ENCODE peak calls at places on chromosomes 16 and 17, in five cellular contexts. One of them, this sample, is unnamed. For H3K36me3 and H3K4me1, the result is how much of the 10 kb centered on the place peaks cover.

GRCh38 chr17:5584383-5584951 is at the start of gene NLRP1:
- DNase-seq in left lung: peak
- DNase-seq in kidney: peak
- DNase-seq in A673: peak
- DNase-seq in left ventricle myocardium inferior: peak
- DNase-seq in this sample: peak

GRCh38 chr16:84563316-84563715 is 54.6 kb downstream of the COTL1 start:
- DNase-seq in left lung: no peak
- DNase-seq in kidney: no peak
- DNase-seq in left ventricle myocardium inferior: no peak
- DNase-seq in A673: no peak
- DNase-seq in this sample: no peak

GRCh38 chr16:79328327-79329162 is 272.0 kb downstream of the MAF start:
- DNase-seq in left ventricle myocardium inferior: no peak
- DNase-seq in A673: no peak
- DNase-seq in kidney: no peak
- DNase-seq in left lung: peak
- DNase-seq in this sample: no peak

GRCh38 chr17:78252701-78253635 is 21.5 kb downstream of the TMEM235 start:
- DNase-seq in left ventricle myocardium inferior: no peak
- DNase-seq in left lung: no peak
- DNase-seq in kidney: peak
- DNase-seq in A673: no peak
- DNase-seq in this sample: peak

GRCh38 chr17:66712453-66712852 is 122.5 kb upstream of the CACNG5 start:
- DNase-seq in kidney: no peak
- DNase-seq in A673: no peak
- DNase-seq in left lung: no peak
- DNase-seq in left ventricle myocardium inferior: no peak
- DNase-seq in this sample: no peak

GRCh38 chr17:81976332-81977210 is 858 bp upstream of the ASPSCR1 start:
- DNase-seq in kidney: peak
- DNase-seq in left ventricle myocardium inferior: no peak
- DNase-seq in A673: no peak
- DNase-seq in left lung: peak
- DNase-seq in this sample: peak

GRCh38 chr17:68981288-68981687 is 26.1 kb upstream of the ABCA8 start:
- DNase-seq in A673: peak
- DNase-seq in left ventricle myocardium inferior: no peak
- DNase-seq in kidney: no peak
- DNase-seq in left lung: no peak
- DNase-seq in this sample: no peak

GRCh38 chr17:13160281-13160680 is 142.5 kb upstream of the ELAC2 start:
- DNase-seq in left ventricle myocardium inferior: no peak
- DNase-seq in kidney: no peak
- DNase-seq in A673: no peak
- DNase-seq in left lung: no peak
- DNase-seq in this sample: no peak

GRCh38 chr17:16449121-16449570 is 33.8 kb downstream of the TRPV2 start:
- DNase-seq in left ventricle myocardium inferior: no peak
- DNase-seq in left lung: no peak
- DNase-seq in A673: no peak
- DNase-seq in kidney: no peak
- DNase-seq in this sample: no peak

GRCh38 chr17:70127221-70127873 is 42.0 kb upstream of the KCNJ2 start:
- DNase-seq in left ventricle myocardium inferior: no peak
- DNase-seq in left lung: no peak
- DNase-seq in kidney: no peak
- DNase-seq in A673: no peak
- DNase-seq in this sample: no peak
- H3K36me3 ChIP-seq in left ventricle myocardium inferior: under half
- H3K36me3 ChIP-seq in left lung: under half
- H3K36me3 ChIP-seq in kidney: under half
- H3K36me3 ChIP-seq in A673: under half
- H3K36me3 ChIP-seq in this sample: under half

GRCh38 chr17:7997186-7997585 is 5.2 kb upstream of the GUCY2D start:
- DNase-seq in left ventricle myocardium inferior: peak
- DNase-seq in A673: peak
- DNase-seq in left lung: no peak
- DNase-seq in kidney: peak
- DNase-seq in this sample: no peak
- TF ChIP-seq CTCF in left ventricle myocardium inferior: peak
- TF ChIP-seq CTCF in A673: peak
- TF ChIP-seq CTCF in left lung: no peak
- TF ChIP-seq CTCF in kidney: no peak
- TF ChIP-seq CTCF in this sample: peak

DNA sequence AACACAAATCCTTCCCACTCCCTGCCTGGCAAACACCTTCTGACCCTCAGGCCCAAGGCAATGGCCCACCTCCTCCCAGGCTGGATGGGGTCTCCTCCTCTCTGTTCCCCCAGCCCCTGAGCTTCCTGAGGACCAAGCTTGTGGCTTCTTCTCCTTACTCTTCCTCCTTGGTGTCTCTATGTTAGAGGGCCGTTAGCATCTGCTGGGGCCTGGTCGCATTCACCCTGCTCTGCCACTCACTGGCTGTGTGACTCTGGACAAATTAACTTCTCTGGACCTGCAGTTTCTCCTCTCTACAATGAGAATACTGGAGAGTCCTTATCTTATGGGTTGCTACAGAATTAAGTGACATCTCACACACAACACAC is 725 bp upstream of the MT2A start:
- DNase-seq in left ventricle myocardium inferior: no peak
- DNase-seq in A673: no peak
- DNase-seq in kidney: no peak
- DNase-seq in left lung: no peak
- DNase-seq in this sample: no peak
- H3K4me1 ChIP-seq in left ventricle myocardium inferior: half or more
- H3K4me1 ChIP-seq in A673: under half
- H3K4me1 ChIP-seq in kidney: under half
- H3K4me1 ChIP-seq in left lung: half or more
- H3K4me1 ChIP-seq in this sample: under half

GRCh38 chr16:69711115-69711740 is 15.1 kb downstream of the NQO1 start:
- DNase-seq in kidney: no peak
- DNase-seq in A673: no peak
- DNase-seq in left ventricle myocardium inferior: no peak
- DNase-seq in left lung: peak
- DNase-seq in this sample: peak
- H3K36me3 ChIP-seq in kidney: under half
- H3K36me3 ChIP-seq in A673: under half
- H3K36me3 ChIP-seq in left ventricle myocardium inferior: half or more
- H3K36me3 ChIP-seq in left lung: half or more
- H3K36me3 ChIP-seq in this sample: under half

GRCh38 chr16:24069036-24069590 is 187.0 kb upstream of the CACNG3 start:
- DNase-seq in left ventricle myocardium inferior: no peak
- DNase-seq in left lung: no peak
- DNase-seq in kidney: no peak
- DNase-seq in A673: no peak
- DNase-seq in this sample: no peak

GRCh38 chr16:24073321-24073720 is 182.8 kb upstream of the CACNG3 start:
- DNase-seq in A673: no peak
- DNase-seq in left lung: no peak
- DNase-seq in left ventricle myocardium inferior: no peak
- DNase-seq in kidney: no peak
- DNase-seq in this sample: no peak

GRCh38 chr16:24074574-24074973 is 181.6 kb upstream of the CACNG3 start:
- DNase-seq in kidney: no peak
- DNase-seq in left lung: no peak
- DNase-seq in left ventricle myocardium inferior: no peak
- DNase-seq in A673: no peak
- DNase-seq in this sample: no peak

GRCh38 chr16:24071990-24072389 is 184.1 kb upstream of the CACNG3 start:
- DNase-seq in A673: no peak
- DNase-seq in kidney: no peak
- DNase-seq in left lung: no peak
- DNase-seq in left ventricle myocardium inferior: no peak
- DNase-seq in this sample: no peak

GRCh38 chr16:24070851-24071250 is 185.3 kb upstream of the CACNG3 start:
- DNase-seq in left ventricle myocardium inferior: no peak
- DNase-seq in A673: peak
- DNase-seq in left lung: no peak
- DNase-seq in kidney: no peak
- DNase-seq in this sample: no peak
- TF ChIP-seq CTCF in left ventricle myocardium inferior: peak
- TF ChIP-seq CTCF in A673: peak
- TF ChIP-seq CTCF in left lung: peak
- TF ChIP-seq CTCF in kidney: peak
- TF ChIP-seq CTCF in this sample: peak

This sample was measured in upper lobe of right lung.